ENCODE peak calls at places on chromosomes 16 and 17, in six cellular contexts. V is HCT116, F is H1, N is K562, O is GM12878, M is HepG2. H is an unnamed sample.

GRCh38 chr16:84881702-84882521 is 62.1 kb downstream of the CRISPLD2 start:
- DNase-seq in V (no peak), F (no peak), N (peak; percentile 81), O (no peak), M (peak; percentile 43), H (no peak)

GRCh38 chr16:76389126-76389525 is 111.9 kb downstream of the CNTNAP4 start:
- DNase-seq in V (no peak), F (no peak), N (no peak), O (no peak), M (no peak), H (no peak)

GRCh38 chr17:19317359-19318095 is 45.0 kb downstream of the B9D1 start:
- DNase-seq in V (peak; percentile 57), F (peak; percentile 74), N (peak; percentile 73), O (no peak), M (peak; percentile 89), H (peak; percentile 86)

GRCh38 chr17:56029980-56030624 is 123.2 kb upstream of the ANKFN1 start:
- DNase-seq in V (no peak), F (no peak), N (no peak), O (no peak), M (no peak), H (no peak)

GRCh38 chr17:7916799-7917198 is 710 bp upstream of the RNF227 start:
- DNase-seq in V (no peak), F (no peak), N (no peak), O (no peak), M (peak; percentile 5), H (no peak)

GRCh38 chr16:11052080-11052808 is 107.9 kb downstream of the CLEC16A start:
- DNase-seq in V (no peak), F (no peak), N (peak; percentile 41), O (peak; percentile 61), M (no peak), H (no peak)

GRCh38 chr16:4319454-4319853 is 3.6 kb downstream of the GLIS2 start:
- DNase-seq in V (no peak), F (no peak), N (no peak), O (no peak), M (no peak), H (no peak)

GRCh38 chr17:2176484-2177175 is 121.7 kb downstream of the HIC1 start:
- DNase-seq in V (no peak), F (no peak), N (no peak), O (no peak), M (no peak), H (no peak)

GRCh38 chr17:27407916-27408846 is 48.1 kb upstream of the KSR1 start:
- DNase-seq in V (peak; percentile 7), F (no peak), N (no peak), O (no peak), M (peak; percentile 9), H (peak; percentile 39)

GRCh38 chr16:23423496-23424049 is 29.4 kb downstream of the COG7 start:
- DNase-seq in V (peak; percentile 76), F (no peak), N (no peak), O (no peak), M (peak; percentile 21), H (no peak)

GRCh38 chr17:40646791-40647548 is 648 bp downstream of the SMARCE1 start:
- DNase-seq in V (peak; percentile 28), F (no peak), N (peak; percentile 71), O (no peak), M (peak; percentile 50), H (no peak)

GRCh38 chr16:80627108-80627507 is 86.3 kb downstream of the DYNLRB2 start:
- DNase-seq in V (no peak), F (no peak), N (no peak), O (no peak), M (no peak), H (no peak)

GRCh38 chr17:38418693-38419507 is 9.4 kb upstream of the ARHGAP23 start:
- DNase-seq in V (no peak), F (no peak), N (no peak), O (no peak), M (no peak), H (no peak)

GRCh38 chr17:50420419-50421112 is 5.5 kb upstream of the ACSF2 start:
- DNase-seq in V (no peak), F (no peak), N (no peak), O (no peak), M (peak; percentile 43), H (no peak)

GRCh38 chr17:18225121-18225561 is 294 bp upstream of the LLGL1 start:
- DNase-seq in V (peak; percentile 88), F (peak; percentile 85), N (peak; percentile 97), O (peak; percentile 34), M (peak; percentile 87), H (peak; percentile 88)

GRCh38 chr17:41416478-41416877 is 7.9 kb downstream of the KRT37 start:
- DNase-seq in V (no peak), F (no peak), N (no peak), O (no peak), M (peak; percentile 71), H (no peak)

GRCh38 chr17:38727661-38728220 is 2.4 kb upstream of the CISD3 start:
- DNase-seq in V (no peak), F (no peak), N (no peak), O (no peak), M (no peak), H (no peak)

GRCh38 chr16:22373662-22374310 is 633 bp downstream of the CDR2 start:
- DNase-seq in V (no peak), F (no peak), N (peak; percentile 22), O (no peak), M (no peak), H (no peak)

GRCh38 chr17:61303334-61304096 is 96.1 kb upstream of the TBX2 start:
- DNase-seq in V (no peak), F (no peak), N (no peak), O (no peak), M (no peak), H (no peak)

GRCh38 chr16:46908540-46909372 is 24.6 kb downstream of the GPT2 start:
- DNase-seq in V (peak; percentile 57), F (peak; percentile 27), N (peak; percentile 77), O (no peak), M (peak; percentile 71), H (peak; percentile 77)
- TF ChIP-seq ZNF274 in V (no peak), F (no peak), N (no peak), O (no peak), M (no peak), H (no peak)

DNA sequence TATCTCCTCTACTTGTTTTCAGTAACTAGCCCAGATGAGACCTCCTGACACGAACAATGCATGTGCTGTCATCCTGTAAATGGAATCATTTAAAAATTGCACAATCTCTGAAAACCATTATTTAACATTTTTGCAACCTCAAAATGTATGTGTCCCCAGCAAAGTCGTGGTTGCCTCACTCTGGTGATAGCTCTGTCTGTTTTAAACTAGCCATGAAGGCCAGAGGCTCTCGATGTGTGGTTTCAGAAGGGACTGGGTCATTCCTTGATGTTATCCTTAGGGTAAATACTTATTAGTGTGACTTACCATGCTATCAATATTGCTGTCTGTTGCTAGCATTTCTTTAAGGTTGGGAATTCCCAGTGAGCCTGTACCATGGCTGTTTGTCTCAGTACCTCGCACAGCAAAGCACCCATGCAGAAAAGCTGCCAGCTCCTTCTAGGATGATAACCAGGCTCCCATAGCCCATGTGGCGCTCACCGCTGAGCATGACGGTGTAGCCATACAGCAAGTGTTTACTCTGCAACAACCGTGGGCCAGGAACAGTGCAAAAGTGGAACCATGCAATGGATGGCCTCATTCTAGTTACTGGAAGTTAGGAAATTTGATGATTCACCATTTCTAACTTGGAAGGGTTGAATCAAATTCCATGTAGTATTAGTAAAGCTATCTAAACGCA is 2.9 kb upstream of the PGS1 start:
- DNase-seq in V (no peak), F (no peak), N (no peak), O (no peak), M (peak; percentile 89), H (no peak)
- TF ChIP-seq ZNF274 in V (no peak), F (no peak), N (no peak), O (no peak), M (no peak), H (no peak)

DNA sequence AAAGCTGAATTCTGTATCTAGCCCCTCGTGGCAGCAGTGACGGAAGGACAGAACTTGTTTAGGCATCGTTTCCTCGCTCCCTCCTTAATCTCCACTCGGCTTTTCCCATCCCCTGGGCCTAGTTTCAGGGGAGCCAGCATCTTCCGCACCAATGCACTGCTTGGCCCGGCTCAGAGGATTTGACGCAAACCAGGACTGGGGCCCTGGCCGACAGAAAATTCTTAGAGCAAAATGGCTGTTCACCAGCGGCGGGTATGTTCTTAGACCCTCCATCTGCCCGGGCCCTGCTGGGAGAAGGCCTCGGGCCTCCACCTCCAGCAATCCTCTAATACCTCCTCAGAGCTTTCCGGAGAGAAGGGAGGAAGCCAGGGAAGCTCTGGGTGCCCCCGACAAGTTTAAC is 54.6 kb downstream of the TBC1D16 start:
- DNase-seq in V (no peak), F (no peak), N (no peak), O (no peak), M (no peak), H (no peak)
- TF ChIP-seq ZNF274 in V (no peak), F (no peak), N (no peak), O (no peak), M (no peak), H (no peak)

GRCh38 chr16:49466881-49467280 is 93.3 kb downstream of the C16orf78 start:
- DNase-seq in V (no peak), F (no peak), N (no peak), O (no peak), M (no peak), H (no peak)
- TF ChIP-seq ZNF274 in V (no peak), F (no peak), N (no peak), O (no peak), M (no peak), H (no peak)

GRCh38 chr17:60169921-60170817 is 20.4 kb downstream of the CA4 start:
- DNase-seq in V (no peak), F (no peak), N (peak; percentile 8), O (no peak), M (peak; percentile 35), H (no peak)
- TF ChIP-seq ZNF274 in V (no peak), F (no peak), N (no peak), O (no peak), M (no peak), H (no peak)

GRCh38 chr16:58636474-58636873 is 6.8 kb upstream of the CNOT1 start:
- DNase-seq in V (no peak), F (no peak), N (no peak), O (no peak), M (peak; percentile 61), H (no peak)

GRCh38 chr16:58639836-58640235 is 10.2 kb upstream of the CNOT1 start:
- DNase-seq in V (no peak), F (no peak), N (no peak), O (no peak), M (no peak), H (no peak)

GRCh38 chr16:58639230-58639629 is 9.6 kb upstream of the CNOT1 start:
- DNase-seq in V (no peak), F (no peak), N (no peak), O (no peak), M (no peak), H (no peak)

GRCh38 chr16:58640949-58641348 is 11.3 kb upstream of the CNOT1 start:
- DNase-seq in V (no peak), F (no peak), N (no peak), O (no peak), M (no peak), H (no peak)

GRCh38 chr16:58638148-58639036 is 8.8 kb upstream of the CNOT1 start:
- DNase-seq in V (peak; percentile 54), F (peak; percentile 19), N (peak; percentile 30), O (no peak), M (peak; percentile 79), H (no peak)
- TF ChIP-seq ZNF274 in V (no peak), F (no peak), N (no peak), O (no peak), M (no peak), H (no peak)